ENCODE peak calls at places on chromosomes 7 and 10, in eight cellular contexts. One of them, this sample, is unnamed.

GRCh38 chr10:26574783-26575182 is 122.7 kb upstream of the PDSS1 start:
- DNase-seq in IMR-90: no peak
- DNase-seq in A549: no peak
- DNase-seq in brain microvascular endothelial cell: no peak
- DNase-seq in fibroblast of lung: no peak
- DNase-seq in SK-N-SH: no peak
- DNase-seq in lower lobe of right lung: no peak
- DNase-seq in tibial artery: no peak
- DNase-seq in this sample: no peak

GRCh38 chr7:133203490-133203889 is 49.4 kb upstream of the EXOC4 start:
- DNase-seq in IMR-90: no peak
- DNase-seq in A549: no peak
- DNase-seq in brain microvascular endothelial cell: no peak
- DNase-seq in fibroblast of lung: no peak
- DNase-seq in SK-N-SH: no peak
- DNase-seq in lower lobe of right lung: no peak
- DNase-seq in tibial artery: no peak
- DNase-seq in this sample: no peak

GRCh38 chr7:113774182-113774807 is 144.5 kb downstream of the PPP1R3A start:
- DNase-seq in IMR-90: peak
- DNase-seq in A549: peak
- DNase-seq in brain microvascular endothelial cell: peak
- DNase-seq in fibroblast of lung: peak
- DNase-seq in SK-N-SH: peak
- DNase-seq in lower lobe of right lung: no peak
- DNase-seq in tibial artery: no peak
- DNase-seq in this sample: no peak

GRCh38 chr10:31401287-31401686 is 82.3 kb downstream of the ZEB1 start:
- DNase-seq in IMR-90: no peak
- DNase-seq in A549: no peak
- DNase-seq in brain microvascular endothelial cell: no peak
- DNase-seq in fibroblast of lung: no peak
- DNase-seq in SK-N-SH: no peak
- DNase-seq in lower lobe of right lung: no peak
- DNase-seq in tibial artery: no peak
- DNase-seq in this sample: no peak

GRCh38 chr7:149471289-149471953 is 10.6 kb upstream of the ZNF777 start:
- DNase-seq in IMR-90: no peak
- DNase-seq in A549: no peak
- DNase-seq in brain microvascular endothelial cell: no peak
- DNase-seq in fibroblast of lung: no peak
- DNase-seq in SK-N-SH: no peak
- DNase-seq in lower lobe of right lung: no peak
- DNase-seq in tibial artery: no peak
- DNase-seq in this sample: no peak

GRCh38 chr10:31758495-31758894 is 170.1 kb downstream of the ARHGAP12 start:
- DNase-seq in IMR-90: no peak
- DNase-seq in A549: no peak
- DNase-seq in brain microvascular endothelial cell: no peak
- DNase-seq in fibroblast of lung: peak
- DNase-seq in SK-N-SH: no peak
- DNase-seq in lower lobe of right lung: no peak
- DNase-seq in tibial artery: peak
- DNase-seq in this sample: no peak

GRCh38 chr10:25531662-25532061 is 356.9 kb downstream of the GPR158 start:
- DNase-seq in IMR-90: no peak
- DNase-seq in A549: no peak
- DNase-seq in brain microvascular endothelial cell: no peak
- DNase-seq in fibroblast of lung: no peak
- DNase-seq in SK-N-SH: no peak
- DNase-seq in lower lobe of right lung: no peak
- DNase-seq in tibial artery: no peak
- DNase-seq in this sample: no peak

GRCh38 chr10:132146271-132146671 is 40.5 kb upstream of the DPYSL4 start:
- DNase-seq in IMR-90: no peak
- DNase-seq in A549: no peak
- DNase-seq in brain microvascular endothelial cell: no peak
- DNase-seq in fibroblast of lung: no peak
- DNase-seq in SK-N-SH: no peak
- DNase-seq in lower lobe of right lung: peak
- DNase-seq in tibial artery: no peak
- DNase-seq in this sample: peak

GRCh38 chr7:83684928-83685327 is 36.0 kb upstream of the SEMA3E start:
- DNase-seq in IMR-90: no peak
- DNase-seq in A549: no peak
- DNase-seq in brain microvascular endothelial cell: no peak
- DNase-seq in fibroblast of lung: no peak
- DNase-seq in SK-N-SH: no peak
- DNase-seq in lower lobe of right lung: no peak
- DNase-seq in tibial artery: no peak
- DNase-seq in this sample: no peak

GRCh38 chr7:52064493-52064892 is 747.9 kb upstream of the COBL start:
- DNase-seq in IMR-90: no peak
- DNase-seq in A549: no peak
- DNase-seq in brain microvascular endothelial cell: no peak
- DNase-seq in fibroblast of lung: no peak
- DNase-seq in SK-N-SH: no peak
- DNase-seq in lower lobe of right lung: no peak
- DNase-seq in tibial artery: no peak
- DNase-seq in this sample: no peak

GRCh38 chr10:9825491-9826018 is 1192.1 kb upstream of the CELF2 start:
- DNase-seq in IMR-90: peak
- DNase-seq in A549: peak
- DNase-seq in brain microvascular endothelial cell: peak
- DNase-seq in fibroblast of lung: no peak
- DNase-seq in SK-N-SH: no peak
- DNase-seq in lower lobe of right lung: no peak
- DNase-seq in tibial artery: no peak
- DNase-seq in this sample: no peak

GRCh38 chr10:113484487-113484886 is 68.4 kb upstream of the HABP2 start:
- DNase-seq in IMR-90: no peak
- DNase-seq in A549: no peak
- DNase-seq in brain microvascular endothelial cell: no peak
- DNase-seq in fibroblast of lung: no peak
- DNase-seq in SK-N-SH: no peak
- DNase-seq in lower lobe of right lung: no peak
- DNase-seq in tibial artery: no peak
- DNase-seq in this sample: no peak

GRCh38 chr7:120373174-120373573 is 100.2 kb downstream of the KCND2 start:
- DNase-seq in IMR-90: no peak
- DNase-seq in A549: no peak
- DNase-seq in brain microvascular endothelial cell: no peak
- DNase-seq in fibroblast of lung: no peak
- DNase-seq in SK-N-SH: no peak
- DNase-seq in lower lobe of right lung: no peak
- DNase-seq in tibial artery: no peak
- DNase-seq in this sample: no peak

GRCh38 chr7:120060283-120060682 is 212.7 kb upstream of the KCND2 start:
- DNase-seq in IMR-90: peak
- DNase-seq in A549: no peak
- DNase-seq in brain microvascular endothelial cell: peak
- DNase-seq in fibroblast of lung: peak
- DNase-seq in SK-N-SH: no peak
- DNase-seq in lower lobe of right lung: no peak
- DNase-seq in tibial artery: no peak
- DNase-seq in this sample: no peak

GRCh38 chr7:151076863-151077704 is 3.5 kb downstream of the FASTK start:
- DNase-seq in IMR-90: no peak
- DNase-seq in A549: peak
- DNase-seq in brain microvascular endothelial cell: no peak
- DNase-seq in fibroblast of lung: no peak
- DNase-seq in SK-N-SH: peak
- DNase-seq in lower lobe of right lung: no peak
- DNase-seq in tibial artery: no peak
- DNase-seq in this sample: no peak

GRCh38 chr10:71736570-71737355 is 17.2 kb upstream of the C10orf105 start:
- DNase-seq in IMR-90: no peak
- DNase-seq in A549: no peak
- DNase-seq in brain microvascular endothelial cell: no peak
- DNase-seq in fibroblast of lung: no peak
- DNase-seq in SK-N-SH: no peak
- DNase-seq in lower lobe of right lung: no peak
- DNase-seq in tibial artery: no peak
- DNase-seq in this sample: no peak
- H3K4me3 ChIP-seq in IMR-90: no peak
- H3K4me3 ChIP-seq in A549: no peak
- H3K4me3 ChIP-seq in brain microvascular endothelial cell: no peak
- H3K4me3 ChIP-seq in fibroblast of lung: no peak
- H3K4me3 ChIP-seq in SK-N-SH: no peak
- H3K4me3 ChIP-seq in lower lobe of right lung: no peak
- H3K4me3 ChIP-seq in tibial artery: no peak
- H3K4me3 ChIP-seq in this sample: no peak

GRCh38 chr7:142379445-142379844 is 121.6 kb upstream of the PRSS58 start:
- DNase-seq in IMR-90: no peak
- DNase-seq in A549: no peak
- DNase-seq in brain microvascular endothelial cell: no peak
- DNase-seq in fibroblast of lung: no peak
- DNase-seq in SK-N-SH: no peak
- DNase-seq in lower lobe of right lung: no peak
- DNase-seq in tibial artery: no peak
- DNase-seq in this sample: no peak

GRCh38 chr7:142372727-142373126 is 114.9 kb upstream of the PRSS58 start:
- DNase-seq in IMR-90: no peak
- DNase-seq in A549: no peak
- DNase-seq in brain microvascular endothelial cell: no peak
- DNase-seq in fibroblast of lung: no peak
- DNase-seq in SK-N-SH: no peak
- DNase-seq in lower lobe of right lung: no peak
- DNase-seq in tibial artery: peak
- DNase-seq in this sample: no peak

GRCh38 chr7:142377567-142377966 is 119.7 kb upstream of the PRSS58 start:
- DNase-seq in IMR-90: no peak
- DNase-seq in A549: no peak
- DNase-seq in brain microvascular endothelial cell: no peak
- DNase-seq in fibroblast of lung: no peak
- DNase-seq in SK-N-SH: no peak
- DNase-seq in lower lobe of right lung: no peak
- DNase-seq in tibial artery: no peak
- DNase-seq in this sample: no peak

GRCh38 chr7:142376356-142376997 is 118.6 kb upstream of the PRSS58 start:
- DNase-seq in IMR-90: no peak
- DNase-seq in A549: no peak
- DNase-seq in brain microvascular endothelial cell: no peak
- DNase-seq in fibroblast of lung: no peak
- DNase-seq in SK-N-SH: no peak
- DNase-seq in lower lobe of right lung: no peak
- DNase-seq in tibial artery: no peak
- DNase-seq in this sample: no peak

DNA sequence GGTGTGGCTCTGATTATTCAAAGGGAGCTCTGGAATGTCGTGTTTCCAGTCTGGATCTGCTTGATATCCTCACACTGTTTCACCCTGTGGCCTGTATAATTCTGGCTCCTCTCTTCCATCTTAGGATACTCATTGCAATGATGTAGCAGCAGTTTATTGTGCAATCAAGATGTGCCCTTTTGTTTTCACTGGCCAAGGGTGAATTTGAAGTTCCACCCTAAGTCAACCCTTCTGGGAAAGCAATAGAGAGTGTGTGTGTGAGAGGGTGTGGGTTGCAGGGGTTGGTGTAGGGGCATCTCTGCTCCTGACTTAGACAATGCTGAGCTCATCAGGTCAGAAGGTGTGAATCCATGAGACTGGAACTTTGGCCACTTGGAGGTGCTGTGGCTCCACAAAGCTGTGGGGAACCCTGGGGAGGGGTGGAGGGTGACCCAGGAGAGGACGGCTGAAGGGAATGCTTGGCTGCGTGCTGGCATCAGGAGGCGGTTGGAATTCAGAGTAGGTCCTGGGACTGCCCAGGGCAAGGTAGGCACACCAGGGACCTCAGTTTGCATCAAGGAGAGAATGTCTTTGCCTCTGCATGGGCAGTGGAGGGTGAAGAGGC is 118.0 kb upstream of the PRSS58 start:
- DNase-seq in IMR-90: peak
- DNase-seq in A549: no peak
- DNase-seq in brain microvascular endothelial cell: no peak
- DNase-seq in fibroblast of lung: peak
- DNase-seq in SK-N-SH: no peak
- DNase-seq in lower lobe of right lung: no peak
- DNase-seq in tibial artery: no peak
- DNase-seq in this sample: no peak
- TF ChIP-seq CTCF in IMR-90: peak
- TF ChIP-seq CTCF in A549: no peak
- TF ChIP-seq CTCF in brain microvascular endothelial cell: peak
- TF ChIP-seq CTCF in fibroblast of lung: no peak
- TF ChIP-seq CTCF in SK-N-SH: peak
- TF ChIP-seq CTCF in lower lobe of right lung: no peak
- TF ChIP-seq CTCF in tibial artery: no peak
- TF ChIP-seq CTCF in this sample: no peak

DNA sequence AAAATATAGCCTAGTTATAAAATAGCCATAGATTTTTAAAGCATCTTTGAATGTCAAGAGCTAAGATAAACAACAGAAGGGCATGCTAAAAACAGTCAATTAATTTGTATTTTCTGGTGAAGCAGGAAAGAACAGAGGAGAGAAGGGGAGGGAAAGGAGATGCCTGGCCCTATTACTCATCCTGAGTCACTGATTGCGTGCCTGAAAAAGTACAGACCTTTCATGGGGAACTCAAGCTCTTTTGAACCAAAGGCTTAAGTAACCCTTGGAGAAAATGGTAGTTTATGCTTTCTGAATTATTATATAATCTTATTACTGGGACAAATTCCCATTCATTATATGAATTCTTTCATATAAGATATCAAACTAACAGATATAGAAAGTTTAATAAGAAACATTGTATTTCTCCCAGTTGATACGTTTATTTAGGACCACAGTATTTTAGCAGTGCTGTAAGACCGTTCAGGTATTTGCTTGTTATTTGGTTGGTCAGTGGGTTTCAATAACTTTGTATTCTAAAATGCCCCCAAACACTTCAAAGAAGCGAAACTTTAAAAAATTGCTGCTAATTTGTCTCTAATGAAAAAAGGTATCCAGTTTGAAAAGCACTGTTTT is 151.3 kb downstream of the HGF start:
- DNase-seq in IMR-90: peak
- DNase-seq in A549: peak
- DNase-seq in brain microvascular endothelial cell: peak
- DNase-seq in fibroblast of lung: peak
- DNase-seq in SK-N-SH: no peak
- DNase-seq in lower lobe of right lung: no peak
- DNase-seq in tibial artery: no peak
- DNase-seq in this sample: no peak
- H3K27ac ChIP-seq in IMR-90: peak
- H3K27ac ChIP-seq in A549: peak
- H3K27ac ChIP-seq in brain microvascular endothelial cell: peak
- H3K27ac ChIP-seq in fibroblast of lung: peak
- H3K27ac ChIP-seq in SK-N-SH: peak
- H3K27ac ChIP-seq in lower lobe of right lung: no peak
- H3K27ac ChIP-seq in tibial artery: peak
- H3K27ac ChIP-seq in this sample: no peak

GRCh38 chr10:92142949-92143348 is 147.9 kb downstream of the CPEB3 start:
- DNase-seq in IMR-90: no peak
- DNase-seq in A549: no peak
- DNase-seq in brain microvascular endothelial cell: no peak
- DNase-seq in fibroblast of lung: no peak
- DNase-seq in SK-N-SH: no peak
- DNase-seq in lower lobe of right lung: no peak
- DNase-seq in tibial artery: no peak
- DNase-seq in this sample: no peak
- H3K4me3 ChIP-seq in IMR-90: no peak
- H3K4me3 ChIP-seq in A549: no peak
- H3K4me3 ChIP-seq in brain microvascular endothelial cell: no peak
- H3K4me3 ChIP-seq in fibroblast of lung: no peak
- H3K4me3 ChIP-seq in SK-N-SH: no peak
- H3K4me3 ChIP-seq in lower lobe of right lung: no peak
- H3K4me3 ChIP-seq in tibial artery: no peak
- H3K4me3 ChIP-seq in this sample: no peak

GRCh38 chr10:48459270-48460147 is 145.4 kb downstream of the ARHGAP22 start:
- DNase-seq in IMR-90: no peak
- DNase-seq in A549: no peak
- DNase-seq in brain microvascular endothelial cell: no peak
- DNase-seq in fibroblast of lung: no peak
- DNase-seq in SK-N-SH: no peak
- DNase-seq in lower lobe of right lung: no peak
- DNase-seq in tibial artery: no peak
- DNase-seq in this sample: no peak
- TF ChIP-seq CTCF in IMR-90: no peak
- TF ChIP-seq CTCF in A549: no peak
- TF ChIP-seq CTCF in brain microvascular endothelial cell: no peak
- TF ChIP-seq CTCF in fibroblast of lung: no peak
- TF ChIP-seq CTCF in SK-N-SH: no peak
- TF ChIP-seq CTCF in lower lobe of right lung: no peak
- TF ChIP-seq CTCF in tibial artery: no peak
- TF ChIP-seq CTCF in this sample: no peak

This sample was measured in left lung.